ENCODE peak calls at places on chromosomes 6 and 20, in five cellular contexts. G, N, E, A and W are unnamed samples.

GRCh38 chr20:3247638-3248037 is 8.6 kb upstream of the SLC4A11 start:
- DNase-seq in N (no peak), G (no peak), E (no peak), A (no peak), W (no peak)

GRCh38 chr6:121093928-121094327 is 240.4 kb downstream of the TBC1D32 start:
- DNase-seq in E (no peak), N (no peak), A (no peak), G (no peak), W (no peak)

GRCh38 chr6:14270925-14271791 is 153.6 kb downstream of the CD83 start:
- DNase-seq in G (peak; percentile 59), N (no peak), A (no peak), E (no peak), W (no peak)

GRCh38 chr20:3041818-3042504 is 1.5 kb upstream of the GNRH2 start:
- DNase-seq in E (no peak), N (no peak), A (no peak), G (no peak), W (no peak)

GRCh38 chr6:56616967-56617366 is 25.7 kb downstream of the DST start:
- DNase-seq in N (no peak), E (no peak), A (no peak), G (no peak), W (no peak)

GRCh38 chr6:144006731-144007454 is 1.2 kb downstream of the PLAGL1 start:
- DNase-seq in A (no peak), E (no peak), N (no peak), G (no peak), W (no peak)

GRCh38 chr6:10316327-10316726 is 98.5 kb downstream of the TFAP2A start:
- DNase-seq in E (no peak), N (peak; percentile 54), G (no peak), A (peak; percentile 74), W (no peak)

GRCh38 chr6:27568226-27568889 is 95.5 kb upstream of the ZNF184 start:
- DNase-seq in E (no peak), G (no peak), N (no peak), A (no peak), W (no peak)

GRCh38 chr6:70314240-70314639 is 11.4 kb upstream of the COL9A1 start:
- DNase-seq in G (no peak), A (no peak), N (no peak), E (no peak), W (no peak)

GRCh38 chr6:156774872-156775405 is 2.2 kb upstream of the ARID1B start:
- DNase-seq in E (no peak), N (peak; percentile 15), G (no peak), A (peak; percentile 9), W (no peak)

GRCh38 chr6:69835414-69836179 is 30.8 kb upstream of the COL19A1 start:
- DNase-seq in G (no peak), N (peak; percentile 16), E (peak; percentile 28), A (no peak), W (no peak)

GRCh38 chr6:90184334-90185298 is 112.0 kb downstream of the BACH2 start:
- DNase-seq in E (no peak), A (no peak), G (no peak), N (no peak), W (no peak)

GRCh38 chr20:44166008-44166407 is 21.0 kb downstream of the JPH2 start:
- DNase-seq in A (no peak), N (no peak), G (no peak), E (no peak), W (no peak)

GRCh38 chr6:31829633-31830492 is 2.3 kb downstream of the HSPA1B start:
- DNase-seq in N (no peak), G (no peak), E (peak; percentile 37), A (no peak), W (peak; percentile 74)

GRCh38 chr20:48469026-48469425 is 358.8 kb downstream of the PREX1 start:
- DNase-seq in A (no peak), E (no peak), G (no peak), N (no peak), W (no peak)

GRCh38 chr6:13135152-13135551 is 193.2 kb downstream of the TBC1D7 start:
- DNase-seq in N (no peak), E (no peak), G (no peak), A (no peak), W (no peak)

GRCh38 chr20:50193169-50193850 is 2.7 kb downstream of the CEBPB start:
- DNase-seq in G (no peak), A (peak; percentile 10), E (no peak), N (no peak), W (peak; percentile 72)

GRCh38 chr20:32480361-32481199 is 104.6 kb downstream of the NOL4L start:
- DNase-seq in A (no peak), E (no peak), G (no peak), N (no peak), W (peak; percentile 11)

GRCh38 chr6:163165922-163166321 is 248.6 kb upstream of the QKI start:
- DNase-seq in G (no peak), N (no peak), A (peak; percentile 86), E (peak; percentile 76), W (no peak)

GRCh38 chr20:2261105-2261504 is 34.7 kb upstream of the TGM3 start:
- DNase-seq in E (no peak), N (no peak), A (no peak), G (no peak), W (peak; percentile 66)

GRCh38 chr6:12636336-12636735 is 80.2 kb upstream of the PHACTR1 start:
- DNase-seq in E (no peak), N (no peak), A (no peak), G (no peak), W (no peak)

GRCh38 chr6:97674802-97675201 is 391.8 kb upstream of the MMS22L start:
- DNase-seq in E (no peak), A (no peak), G (no peak), N (no peak), W (no peak)

GRCh38 chr6:68575765-68576439 is 59.2 kb upstream of the ADGRB3 start:
- DNase-seq in A (peak; percentile 73), E (peak; percentile 60), N (no peak), G (no peak), W (no peak)

GRCh38 chr20:52991783-52992182 is 19.6 kb downstream of the TSHZ2 start:
- DNase-seq in G (no peak), E (no peak), N (no peak), A (no peak), W (no peak)

GRCh38 chr6:26330835-26331808 is 33.9 kb upstream of the BTN3A2 start:
- DNase-seq in A (no peak), G (peak; percentile 56), N (no peak), E (no peak), W (no peak)

GRCh38 chr6:7542065-7542877 is 800 bp downstream of the DSP start:
- DNase-seq in A (no peak), G (no peak), N (peak; percentile 27), E (no peak), W (peak; percentile 63)

GRCh38 chr6:66328181-66328580 is 621.2 kb upstream of the EYS start:
- DNase-seq in A (no peak), E (no peak), N (no peak), G (no peak), W (no peak)

GRCh38 chr20:44204156-44204831 is 6.3 kb downstream of the OSER1 start:
- DNase-seq in E (no peak), A (no peak), N (peak; percentile 77), G (no peak), W (no peak)

GRCh38 chr6:109458774-109459531 is 3.4 kb upstream of the MICAL1 start:
- DNase-seq in A (no peak), N (no peak), E (no peak), G (no peak), W (no peak)

GRCh38 chr6:67933278-67933677 is 701.8 kb upstream of the ADGRB3 start:
- DNase-seq in G (no peak), A (no peak), N (no peak), E (no peak), W (no peak)